ENCODE peak calls at places on chromosomes 11 and 22, in eight cellular contexts. L is esophagus muscularis mucosa, J is body of pancreas, T is stomach, H is HCT116, O is K562, G is IMR-90, P is prostate gland. B is an unnamed sample.

GRCh38 chr11:115179647-115180046 is 324.6 kb downstream of the CADM1 start:
- DNase-seq in G (no peak), P (no peak), O (no peak), J (no peak), L (no peak), H (no peak), T (no peak), B (no peak)

GRCh38 chr11:80993561-80993960 is 1552.7 kb upstream of the TENM4 start:
- DNase-seq in H (no peak), P (no peak), T (no peak), J (no peak), L (no peak), O (no peak), G (no peak), B (no peak)

GRCh38 chr11:111391328-111392124 is 12.5 kb upstream of the POU2AF1 start:
- DNase-seq in J (no peak), L (no peak), H (no peak), G (no peak), P (no peak), O (no peak), T (peak; percentile 53), B (no peak)

GRCh38 chr22:45475876-45476514 is 26.7 kb upstream of the FBLN1 start:
- DNase-seq in O (no peak), P (no peak), T (no peak), L (no peak), H (no peak), G (no peak), J (no peak), B (no peak)

GRCh38 chr11:64239662-64240466 is 1.0 kb upstream of the FKBP2 start:
- DNase-seq in T (no peak), L (no peak), G (no peak), J (no peak), P (no peak), H (no peak), O (no peak), B (no peak)

GRCh38 chr11:105137286-105137685 is 2.3 kb downstream of the CARD18 start:
- DNase-seq in J (no peak), T (no peak), L (no peak), P (no peak), G (peak; percentile 43), H (no peak), O (no peak), B (no peak)

GRCh38 chr22:30308518-30309230 is 18.1 kb downstream of the TBC1D10A start:
- DNase-seq in H (no peak), J (no peak), L (no peak), T (no peak), G (peak; percentile 73), O (no peak), P (no peak), B (no peak)

GRCh38 chr11:23932485-23932898 is 564.4 kb upstream of the LUZP2 start:
- DNase-seq in H (no peak), O (no peak), T (no peak), G (peak; percentile 70), P (no peak), L (no peak), J (no peak), B (no peak)

GRCh38 chr11:83521647-83522596 is 235.8 kb upstream of the CCDC90B start:
- DNase-seq in G (peak; percentile 31), L (peak; percentile 29), H (no peak), O (no peak), P (no peak), T (no peak), J (no peak), B (no peak)

GRCh38 chr11:128305588-128305987 is 281.8 kb downstream of the ETS1 start:
- DNase-seq in J (no peak), H (no peak), T (no peak), L (peak; percentile 39), P (no peak), G (no peak), O (no peak), B (no peak)

GRCh38 chr11:17932472-17932871 is 80.4 kb downstream of the SERGEF start:
- DNase-seq in J (no peak), H (no peak), T (no peak), L (no peak), O (peak; percentile 33), G (no peak), P (no peak), B (no peak)

GRCh38 chr22:29683536-29683935 is 36.3 kb upstream of the CABP7 start:
- DNase-seq in G (no peak), L (no peak), T (no peak), O (no peak), P (no peak), J (no peak), H (no peak), B (no peak)

GRCh38 chr11:129861702-129862107 is 33.7 kb downstream of the NFRKB start:
- DNase-seq in P (peak; percentile 93), O (no peak), T (peak; percentile 89), G (peak; percentile 96), J (peak; percentile 83), H (peak; percentile 61), L (no peak), B (peak; percentile 53)

GRCh38 chr11:60691636-60692035 is 7.8 kb upstream of the MS4A8 start:
- DNase-seq in H (no peak), L (peak; percentile 78), O (no peak), P (no peak), J (no peak), T (no peak), G (no peak), B (no peak)

GRCh38 chr11:60378359-60378758 is at the start of gene MS4A7:
- DNase-seq in L (no peak), O (no peak), T (no peak), H (no peak), G (no peak), P (no peak), J (peak; percentile 21), B (peak; percentile 24)

GRCh38 chr22:46366801-46367706 is 31.5 kb downstream of the TRMU start:
- DNase-seq in L (no peak), G (no peak), H (no peak), J (peak; percentile 19), T (no peak), P (no peak), O (no peak), B (no peak)

GRCh38 chr11:13745165-13745564 is 76.7 kb downstream of the FAR1 start:
- DNase-seq in G (peak; percentile 2), T (no peak), P (no peak), J (no peak), H (no peak), O (no peak), L (no peak), B (no peak)

GRCh38 chr22:28183078-28183870 is 264.2 kb upstream of the PITPNB start:
- DNase-seq in J (peak; percentile 16), O (no peak), H (no peak), G (no peak), L (no peak), P (no peak), T (peak; percentile 27), B (no peak)

GRCh38 chr11:45517171-45517770 is 148.2 kb downstream of the CHST1 start:
- DNase-seq in G (no peak), L (no peak), J (no peak), O (no peak), P (no peak), T (no peak), H (no peak), B (no peak)

GRCh38 chr11:118010738-118011461 is 24.7 kb downstream of the IL10RA start:
- DNase-seq in T (peak; percentile 52), J (no peak), P (no peak), L (peak; percentile 90), H (no peak), G (no peak), O (no peak), B (peak; percentile 56)

GRCh38 chr11:119730347-119730613 is 1.3 kb upstream of the NECTIN1 start:
- DNase-seq in H (no peak), T (no peak), G (no peak), J (no peak), P (no peak), O (no peak), L (no peak), B (no peak)

GRCh38 chr11:9757809-9758675 is 94.2 kb downstream of the SWAP70 start:
- DNase-seq in T (peak; percentile 88), P (peak; percentile 78), O (peak; percentile 99), G (peak; percentile 72), H (peak; percentile 42), J (peak; percentile 91), L (peak; percentile 95), B (peak; percentile 89)
- TF ChIP-seq POLR2A in T (no peak), P (peak; percentile 44), O (peak; percentile 57), G (no peak), H (no peak), J (peak; percentile 54), L (peak; percentile 22), B (no peak)

GRCh38 chr22:50303848-50304527 is 3.5 kb downstream of the PLXNB2 start:
- DNase-seq in P (peak; percentile 52), L (no peak), H (no peak), J (peak; percentile 64), G (no peak), O (peak; percentile 47), T (peak; percentile 79), B (no peak)
- TF ChIP-seq CTCF in P (peak; percentile 32), L (no peak), H (peak; percentile 13), J (no peak), G (no peak), O (no peak), T (no peak), B (no peak)

GRCh38 chr11:113473983-113474361 is 1.2 kb downstream of the DRD2 start:
- DNase-seq in P (no peak), G (no peak), O (no peak), H (no peak), T (no peak), J (no peak), L (no peak), B (no peak)

GRCh38 chr11:113474362-113475159 is 637 bp downstream of the DRD2 start:
- DNase-seq in T (peak; percentile 74), J (peak; percentile 76), P (peak; percentile 57), L (no peak), H (no peak), O (peak; percentile 80), G (peak; percentile 66), B (peak; percentile 81)

GRCh38 chr11:113477321-113477720 is 2.1 kb upstream of the DRD2 start:
- DNase-seq in P (no peak), L (no peak), J (no peak), H (no peak), G (no peak), O (no peak), T (no peak), B (no peak)

GRCh38 chr11:113475160-113475761 is at the start of gene DRD2:
- DNase-seq in J (no peak), T (no peak), H (no peak), L (no peak), O (peak; percentile 61), P (no peak), G (no peak), B (no peak)

DNA sequence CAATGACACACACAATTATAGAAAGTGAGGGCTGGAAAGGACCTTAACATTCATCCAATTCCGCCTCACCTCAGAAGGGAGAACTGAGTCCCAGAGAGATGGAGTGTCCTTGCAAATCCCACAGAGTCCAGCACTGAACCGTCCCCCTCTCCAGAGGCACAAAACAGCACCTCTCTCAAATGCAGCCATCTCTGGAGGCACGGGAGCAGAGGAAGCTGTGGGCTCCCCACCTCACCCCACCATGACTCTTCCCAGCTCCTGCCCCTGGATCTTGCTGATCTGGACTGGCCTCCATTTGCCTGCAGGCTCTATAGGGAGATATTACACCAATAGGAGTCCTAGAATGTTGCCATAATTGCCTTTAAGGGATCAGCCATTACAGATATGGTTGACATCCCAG is 1.4 kb upstream of the DRD2 start:
- DNase-seq in L (no peak), T (no peak), O (no peak), G (no peak), H (no peak), P (no peak), J (no peak), B (no peak)
- H3K27me3 ChIP-seq in L (no peaks in the 10 kb centered on the region), T (peaks cover 54% of the 10 kb centered on the region), O (peaks cover 39% of the 10 kb centered on the region), G (peaks cover 22% of the 10 kb centered on the region), H (peaks cover 48% of the 10 kb centered on the region), P (peaks cover 10% of the 10 kb centered on the region), J (no peaks in the 10 kb centered on the region), B (no peaks in the 10 kb centered on the region)

GRCh38 chr11:8608646-8609045 is 14.6 kb upstream of the STK33 start:
- DNase-seq in L (peak; percentile 34), H (no peak), G (peak; percentile 56), P (no peak), T (no peak), J (no peak), O (no peak), B (no peak)
- TF ChIP-seq POLR2A in L (no peak), H (no peak), G (no peak), P (no peak), T (no peak), J (no peak), O (no peak), B (no peak)

B was measured in testis.